ENCODE peak calls at places on chromosomes 7 and 10, in eight cellular contexts. P is heart right ventricle; U is effector CD4-positive, alpha-beta T cell; J is ovary; C is left ventricle myocardium superior; B is stimulated activated CD8-positive, alpha-beta memory T cell treated with anti-CD3 and anti-CD28 coated beads, Interleukin-15, amount 100 ng/mL, for 24 hours; L is naive B cell; O is RCC 7860. Z is an unnamed sample.

GRCh38 chr10:63103971-63104409 is 29.1 kb upstream of the NRBF2 start:
- DNase-seq in O (no peak), U (no peak), L (no peak), B (peak), C (no peak), J (no peak), P (no peak), Z (no peak)

GRCh38 chr7:67857698-67858097 is 861.1 kb downstream of the TYW1 start:
- DNase-seq in U (no peak), J (no peak), O (no peak), L (no peak), B (no peak), C (no peak), P (no peak), Z (no peak)

GRCh38 chr10:124417846-124418725 is 637 bp downstream of the OAT start:
- DNase-seq in J (peak), P (peak), C (peak), B (peak), U (peak), O (no peak), L (peak), Z (peak)

GRCh38 chr7:109009636-109010035 is 440.0 kb downstream of the DNAJB9 start:
- DNase-seq in P (no peak), L (no peak), C (no peak), B (no peak), J (no peak), O (no peak), U (no peak), Z (peak)

GRCh38 chr10:29993319-29993876 is 66.0 kb downstream of the JCAD start:
- DNase-seq in B (no peak), U (no peak), O (no peak), C (no peak), L (no peak), P (no peak), J (peak), Z (no peak)

GRCh38 chr7:142231716-142232115 is 26.1 kb downstream of the PRSS58 start:
- DNase-seq in O (no peak), L (no peak), U (no peak), C (peak), B (no peak), J (no peak), P (peak), Z (no peak)

GRCh38 chr10:61350068-61350467 is 103.1 kb downstream of the TMEM26 start:
- DNase-seq in L (no peak), P (no peak), U (no peak), O (no peak), C (no peak), B (no peak), J (no peak), Z (no peak)

GRCh38 chr10:63210611-63211196 is 77.6 kb downstream of the NRBF2 start:
- DNase-seq in C (no peak), L (no peak), B (no peak), O (no peak), P (no peak), J (no peak), U (no peak), Z (no peak)

GRCh38 chr7:32093415-32094408 is 23.5 kb upstream of the PDE1C start:
- DNase-seq in L (no peak), U (no peak), O (peak), C (peak), P (peak), B (no peak), J (no peak), Z (no peak)

GRCh38 chr10:78634835-78635234 is 433.9 kb upstream of the ZMIZ1 start:
- DNase-seq in O (no peak), J (no peak), L (no peak), P (no peak), C (no peak), B (no peak), U (no peak), Z (peak)

GRCh38 chr7:108157606-108158330 is 27.6 kb upstream of the LAMB4 start:
- DNase-seq in P (no peak), L (no peak), J (no peak), B (no peak), C (no peak), U (no peak), O (no peak), Z (no peak)

GRCh38 chr7:95686109-95686508 is 86.2 kb upstream of the DYNC1I1 start:
- DNase-seq in B (no peak), O (peak), J (peak), L (peak), P (peak), U (no peak), C (no peak), Z (peak)

GRCh38 chr10:50788951-50789904 is 49.5 kb downstream of the ASAH2B start:
- DNase-seq in O (peak), B (no peak), P (no peak), L (no peak), U (no peak), C (no peak), J (no peak), Z (peak)

GRCh38 chr7:21185866-21186265 is 242.0 kb upstream of the SP4 start:
- DNase-seq in O (no peak), P (no peak), L (no peak), C (no peak), U (no peak), B (no peak), J (no peak), Z (no peak)

GRCh38 chr7:129264534-129264933 is 39.7 kb downstream of the AHCYL2 start:
- DNase-seq in B (no peak), O (no peak), J (no peak), L (no peak), U (no peak), P (no peak), C (no peak), Z (no peak)

GRCh38 chr7:31126976-31127375 is 74.9 kb downstream of the ADCYAP1R1 start:
- DNase-seq in J (no peak), C (no peak), L (no peak), P (no peak), O (no peak), B (no peak), U (no peak), Z (peak)

GRCh38 chr7:82423446-82423845 is 20.1 kb downstream of the CACNA2D1 start:
- DNase-seq in O (no peak), L (no peak), J (no peak), P (no peak), C (no peak), B (no peak), U (no peak), Z (no peak)

GRCh38 chr7:157271315-157271990 is 65.4 kb upstream of the DNAJB6 start:
- DNase-seq in P (no peak), J (no peak), U (no peak), O (no peak), L (no peak), C (no peak), B (no peak), Z (peak)

GRCh38 chr10:102859911-102860310 is 5.9 kb downstream of the BORCS7 start:
- DNase-seq in O (no peak), B (no peak), L (no peak), P (no peak), U (no peak), C (no peak), J (no peak), Z (no peak)

GRCh38 chr7:138726288-138726687 is 25.1 kb upstream of the SVOPL start:
- DNase-seq in C (no peak), P (no peak), U (no peak), L (no peak), B (no peak), O (no peak), J (no peak), Z (no peak)

GRCh38 chr10:67818323-67818722 is 19.7 kb downstream of the DNAJC12 start:
- DNase-seq in C (no peak), O (peak), J (no peak), U (no peak), L (no peak), B (no peak), P (no peak), Z (no peak)

GRCh38 chr7:106824458-106824857 is 40.6 kb upstream of the PIK3CG start:
- DNase-seq in C (no peak), O (peak), L (no peak), J (no peak), B (no peak), P (no peak), U (no peak), Z (no peak)

GRCh38 chr10:45809829-45810228 is 37.5 kb downstream of the AGAP4 start:
- DNase-seq in B (no peak), U (no peak), J (no peak), O (peak), C (no peak), P (no peak), L (no peak), Z (no peak)

GRCh38 chr10:112313911-112314310 is 30.7 kb downstream of the TECTB start:
- DNase-seq in J (no peak), P (no peak), L (no peak), C (no peak), B (no peak), U (no peak), O (no peak), Z (no peak)

Z was measured in trophoblast cell.